ENCODE peak calls at places on chromosomes 12 and 14, in six cellular contexts. D is SJSA1, T is small intestine, B is mammary epithelial cell, G is ascending aorta, Q is heart left ventricle. A is an unnamed sample.

GRCh38 chr12:5499566-5500325 is 67.8 kb downstream of the NTF3 start:
- DNase-seq in D (no peak), T (peak), B (no peak), G (no peak), Q (no peak), A (no peak)

GRCh38 chr12:104611671-104612070 is 154.9 kb downstream of the CHST11 start:
- DNase-seq in D (no peak), T (no peak), B (no peak), G (no peak), Q (no peak), A (no peak)

GRCh38 chr14:87944987-87945604 is 47.9 kb downstream of the GALC start:
- DNase-seq in D (no peak), T (peak), B (peak), G (no peak), Q (no peak), A (no peak)

GRCh38 chr12:68175566-68176033 is 16.1 kb upstream of the IFNG start:
- DNase-seq in D (no peak), T (peak), B (peak), G (no peak), Q (no peak), A (no peak)

GRCh38 chr12:68406134-68406576 is 74.0 kb upstream of the MDM1 start:
- DNase-seq in D (no peak), T (peak), B (peak), G (peak), Q (peak), A (peak)

GRCh38 chr12:26744697-26745440 is 88.1 kb downstream of the ITPR2 start:
- DNase-seq in D (no peak), T (no peak), B (no peak), G (no peak), Q (no peak), A (no peak)

GRCh38 chr12:121295746-121296617 is 527 bp downstream of the CAMKK2 start:
- DNase-seq in D (no peak), T (peak), B (peak), G (no peak), Q (peak), A (no peak)

GRCh38 chr14:31261859-31262739 is 54.5 kb upstream of the HECTD1 start:
- DNase-seq in D (no peak), T (peak), B (no peak), G (no peak), Q (no peak), A (no peak)

GRCh38 chr12:78387721-78388120 is 476.9 kb upstream of the SYT1 start:
- DNase-seq in D (no peak), T (no peak), B (no peak), G (no peak), Q (no peak), A (no peak)

GRCh38 chr12:52618216-52618615 is at the start of gene KRT73:
- DNase-seq in D (no peak), T (no peak), B (no peak), G (no peak), Q (no peak), A (no peak)

GRCh38 chr12:127964717-127965116 is 302.3 kb upstream of the TMEM132C start:
- DNase-seq in D (no peak), T (no peak), B (no peak), G (no peak), Q (no peak), A (no peak)

GRCh38 chr12:93127107-93127560 is 198.0 kb upstream of the EEA1 start:
- DNase-seq in D (no peak), T (no peak), B (no peak), G (peak), Q (no peak), A (no peak)

GRCh38 chr14:44712095-44712822 is 205.2 kb upstream of the FSCB start:
- DNase-seq in D (no peak), T (no peak), B (no peak), G (no peak), Q (no peak), A (no peak)

GRCh38 chr12:57694459-57695019 is 607 bp downstream of the OS9 start:
- DNase-seq in D (peak), T (peak), B (peak), G (no peak), Q (peak), A (no peak)

GRCh38 chr14:95156765-95157194 is 549 bp downstream of the DICER1 start:
- DNase-seq in D (no peak), T (peak), B (peak), G (no peak), Q (peak), A (no peak)

GRCh38 chr12:126055521-126055920 is 990.3 kb downstream of the AACS start:
- DNase-seq in D (no peak), T (no peak), B (no peak), G (no peak), Q (no peak), A (no peak)

GRCh38 chr12:119857036-119857435 is 20.1 kb downstream of the CIT start:
- DNase-seq in D (no peak), T (no peak), B (no peak), G (no peak), Q (no peak), A (no peak)

GRCh38 chr12:88833641-88834116 is 253.4 kb upstream of the KITLG start:
- DNase-seq in D (no peak), T (no peak), B (peak), G (no peak), Q (no peak), A (no peak)

GRCh38 chr14:105880616-105881015 is 354.2 kb downstream of the TMEM121 start:
- DNase-seq in D (peak), T (no peak), B (no peak), G (no peak), Q (no peak), A (no peak)

GRCh38 chr12:30931222-30931621 is 4.7 kb downstream of the TSPAN11 start:
- DNase-seq in D (no peak), T (no peak), B (no peak), G (no peak), Q (no peak), A (no peak)

GRCh38 chr12:10771132-10771733 is 31.2 kb downstream of the TAS2R7 start:
- DNase-seq in D (no peak), T (peak), B (peak), G (no peak), Q (no peak), A (no peak)

GRCh38 chr12:112159146-112159541 is 33.8 kb downstream of the TRAFD1 start:
- DNase-seq in D (no peak), T (no peak), B (no peak), G (no peak), Q (no peak), A (no peak)

GRCh38 chr12:117022465-117022864 is 76.8 kb downstream of the TESC start:
- DNase-seq in D (no peak), T (no peak), B (no peak), G (no peak), Q (no peak), A (no peak)

GRCh38 chr14:89617471-89618291 is 200.6 kb upstream of the FOXN3 start:
- DNase-seq in D (no peak), T (peak), B (no peak), G (no peak), Q (no peak), A (no peak)

GRCh38 chr12:64083285-64084210 is 138.5 kb downstream of the KICS2 start:
- DNase-seq in D (peak), T (peak), B (peak), G (no peak), Q (no peak), A (peak)

GRCh38 chr14:75430106-75430505 is 2.3 kb downstream of the JDP2 start:
- DNase-seq in D (no peak), T (no peak), B (no peak), G (no peak), Q (no peak), A (no peak)

GRCh38 chr12:101018540-101018939 is 191.5 kb downstream of the SLC5A8 start:
- DNase-seq in D (peak), T (no peak), B (peak), G (no peak), Q (no peak), A (no peak)

GRCh38 chr14:88422919-88423318 is 37.5 kb downstream of the SPATA7 start:
- DNase-seq in D (no peak), T (no peak), B (peak), G (no peak), Q (no peak), A (no peak)

DNA sequence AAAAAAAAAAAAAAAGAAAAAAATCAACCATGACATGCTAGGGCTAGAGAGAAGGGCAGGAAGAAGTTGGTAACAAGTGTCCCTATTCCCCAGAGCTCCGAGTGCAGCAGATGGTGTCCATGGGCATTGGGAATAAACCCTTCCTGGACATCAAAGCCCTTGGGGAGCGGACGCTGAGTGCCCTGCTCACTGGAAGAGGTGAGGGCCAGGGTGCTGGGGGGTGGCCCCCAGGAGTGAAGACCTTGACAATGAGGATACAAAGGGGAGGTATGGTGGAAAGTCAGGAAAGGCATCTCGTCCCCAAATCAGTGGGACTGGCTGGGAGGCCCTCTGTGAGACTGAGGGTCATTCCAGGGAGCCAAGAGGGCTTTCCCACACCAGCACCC is 11.6 kb downstream of the ZNF219 start:
- DNase-seq in D (no peak), T (no peak), B (no peak), G (no peak), Q (no peak), A (no peak)
- H3K27ac ChIP-seq in D (peak), T (no peak), B (peak), G (peak), Q (peak), A (peak)

GRCh38 chr12:87439990-87440827 is 589.0 kb downstream of the C12orf50 start:
- DNase-seq in D (no peak), T (peak), B (peak), G (no peak), Q (no peak), A (no peak)
- H3K27ac ChIP-seq in D (no peak), T (no peak), B (peak), G (peak), Q (no peak), A (no peak)

DNA sequence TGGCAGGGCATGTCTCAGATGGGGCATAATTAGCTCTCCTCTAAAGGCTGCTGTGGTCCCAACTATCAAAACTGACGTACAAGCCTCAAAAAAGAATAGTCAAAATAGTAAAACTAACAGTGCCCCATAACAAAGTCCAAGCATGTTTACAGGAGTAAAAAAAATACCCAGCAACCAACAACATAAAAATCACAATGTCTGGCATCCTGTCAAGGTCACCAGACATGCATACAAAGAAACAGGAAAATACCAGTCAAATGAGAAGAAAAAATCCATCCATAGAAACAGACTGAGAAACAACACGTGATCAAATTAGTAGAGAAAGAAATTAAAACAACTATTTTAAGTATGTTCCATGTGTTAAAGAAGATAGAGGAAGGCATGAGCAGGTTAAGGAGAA is 131.2 kb upstream of the C14orf180 start:
- DNase-seq in D (no peak), T (no peak), B (no peak), G (no peak), Q (no peak), A (no peak)
- H3K27ac ChIP-seq in D (no peak), T (no peak), B (no peak), G (no peak), Q (no peak), A (no peak)

GRCh38 chr14:100679170-100679569 is 47.5 kb upstream of the DLK1 start:
- DNase-seq in D (no peak), T (no peak), B (no peak), G (no peak), Q (no peak), A (no peak)

GRCh38 chr14:100676089-100676685 is 50.5 kb upstream of the DLK1 start:
- DNase-seq in D (no peak), T (peak), B (no peak), G (no peak), Q (no peak), A (no peak)

GRCh38 chr14:100679707-100680438 is 46.8 kb upstream of the DLK1 start:
- DNase-seq in D (peak), T (no peak), B (no peak), G (no peak), Q (peak), A (no peak)

GRCh38 chr14:100677152-100677924 is 49.4 kb upstream of the DLK1 start:
- DNase-seq in D (no peak), T (no peak), B (no peak), G (no peak), Q (no peak), A (no peak)

GRCh38 chr14:100677925-100678765 is 48.5 kb upstream of the DLK1 start:
- DNase-seq in D (no peak), T (no peak), B (no peak), G (no peak), Q (peak), A (no peak)
- H3K27ac ChIP-seq in D (no peak), T (no peak), B (no peak), G (no peak), Q (peak), A (peak)

GRCh38 chr12:108616359-108616758 is 17.3 kb downstream of the SELPLG start:
- DNase-seq in D (no peak), T (no peak), B (no peak), G (no peak), Q (no peak), A (no peak)

GRCh38 chr12:108619369-108620160 is 14.1 kb downstream of the SELPLG start:
- DNase-seq in D (no peak), T (no peak), B (no peak), G (no peak), Q (no peak), A (no peak)

GRCh38 chr12:108618079-108618952 is 15.4 kb downstream of the SELPLG start:
- DNase-seq in D (peak), T (peak), B (peak), G (no peak), Q (peak), A (no peak)

GRCh38 chr12:108615918-108616317 is 17.8 kb downstream of the SELPLG start:
- DNase-seq in D (peak), T (no peak), B (no peak), G (no peak), Q (no peak), A (no peak)

DNA sequence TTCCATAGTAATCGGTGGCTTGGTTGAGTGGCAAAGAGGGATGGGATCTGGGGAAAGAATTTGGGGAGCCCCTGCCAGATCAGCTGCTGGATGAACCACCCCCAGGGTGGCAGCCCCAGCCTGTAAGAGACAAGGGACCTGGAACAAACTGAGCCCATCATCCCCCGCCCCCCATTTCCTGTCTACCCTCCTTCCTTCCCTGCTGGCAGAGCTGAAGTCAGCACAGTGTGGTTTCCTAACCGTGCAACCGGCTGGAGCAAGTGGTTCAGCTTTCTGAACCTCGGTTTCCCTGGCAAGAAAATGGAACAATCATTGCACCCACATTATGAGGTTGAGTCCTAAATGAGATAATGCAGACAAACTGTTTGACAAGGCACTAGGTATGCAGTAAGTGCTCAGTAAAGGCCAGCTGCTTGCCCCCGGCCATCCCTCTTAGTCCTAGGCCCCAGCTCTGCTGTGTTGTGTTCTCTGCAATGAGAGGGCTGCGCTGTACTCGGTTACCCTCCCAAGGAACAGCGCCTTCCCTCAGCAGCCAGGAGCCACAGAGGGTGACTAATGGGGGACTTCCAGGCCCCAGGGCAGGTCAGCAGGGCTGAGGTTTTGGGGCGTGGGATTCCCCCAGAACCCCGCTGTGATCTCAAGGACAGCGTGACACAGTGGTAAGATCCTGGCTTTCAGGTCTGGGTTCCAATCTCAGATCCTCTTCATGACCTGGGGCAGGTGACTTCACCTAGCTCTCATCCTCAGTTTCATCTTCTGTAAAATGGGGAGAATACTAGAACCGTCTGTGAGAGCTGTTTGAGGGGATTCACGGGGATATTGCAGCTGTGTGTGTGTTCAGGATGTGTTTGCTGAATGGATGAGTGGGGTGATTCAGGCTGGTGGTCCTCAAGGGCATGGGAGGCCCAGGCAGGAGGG is 16.5 kb downstream of the SELPLG start:
- DNase-seq in D (no peak), T (no peak), B (peak), G (no peak), Q (no peak), A (no peak)
- H3K27ac ChIP-seq in D (peak), T (no peak), B (no peak), G (peak), Q (peak), A (peak)

GRCh38 chr12:47277972-47278448 is 198.3 kb upstream of the AMIGO2 start:
- DNase-seq in D (peak), T (peak), B (peak), G (no peak), Q (no peak), A (no peak)

GRCh38 chr12:47282206-47282605 is 202.4 kb upstream of the AMIGO2 start:
- DNase-seq in D (no peak), T (no peak), B (no peak), G (no peak), Q (no peak), A (no peak)

GRCh38 chr12:47280543-47281330 is 201.0 kb upstream of the AMIGO2 start:
- DNase-seq in D (no peak), T (no peak), B (peak), G (no peak), Q (no peak), A (no peak)

GRCh38 chr12:47277071-47277408 is 197.3 kb upstream of the AMIGO2 start:
- DNase-seq in D (no peak), T (no peak), B (no peak), G (no peak), Q (no peak), A (no peak)

GRCh38 chr12:47281667-47282171 is 202.0 kb upstream of the AMIGO2 start:
- DNase-seq in D (no peak), T (no peak), B (peak), G (no peak), Q (no peak), A (no peak)
- H3K27ac ChIP-seq in D (no peak), T (no peak), B (no peak), G (no peak), Q (peak), A (no peak)